ENCODE peak calls at places on chromosome 20, in six cellular contexts. Y is HTR-8/SVneo; L is EL; E is stimulated activated CD4-positive, alpha-beta T cell treated with anti-CD3 and anti-CD28 coated beads, TNF-alpha, amount 100 ng/mL, for 4 hours; U is astrocyte of the spinal cord; F is neural progenitor cell. J is an unnamed sample.

GRCh38 chr20:37386505-37387201 is 40.7 kb downstream of the SRC start:
- DNase-seq in Y (no peak), L (no peak), E (no peak), U (no peak), F (no peak), J (no peak)

GRCh38 chr20:38226553-38226952 is 34.0 kb downstream of the KIAA1755 start:
- DNase-seq in Y (no peak), L (no peak), E (no peak), U (no peak), F (no peak), J (no peak)

GRCh38 chr20:32315885-32316284 is 38.4 kb downstream of the KIF3B start:
- DNase-seq in Y (no peak), L (no peak), E (no peak), U (no peak), F (no peak), J (no peak)

GRCh38 chr20:60258255-60258863 is 300.1 kb downstream of the CDH26 start:
- DNase-seq in Y (no peak), L (no peak), E (no peak), U (no peak), F (no peak), J (no peak)

GRCh38 chr20:49727894-49728885 is 14.5 kb upstream of the B4GALT5 start:
- DNase-seq in Y (no peak), L (no peak), E (no peak), U (no peak), F (no peak), J (no peak)

GRCh38 chr20:58374906-58375760 is 13.9 kb upstream of the VAPB start:
- DNase-seq in Y (no peak), L (peak; percentile 56), E (no peak), U (peak; percentile 79), F (peak; percentile 81), J (peak; percentile 62)

GRCh38 chr20:60892095-60892813 is 359.8 kb upstream of the CDH4 start:
- DNase-seq in Y (no peak), L (no peak), E (no peak), U (no peak), F (no peak), J (no peak)

GRCh38 chr20:37721751-37722150 is 27.9 kb downstream of the CTNNBL1 start:
- DNase-seq in Y (no peak), L (no peak), E (no peak), U (no peak), F (no peak), J (no peak)

GRCh38 chr20:1298166-1298565 is 30.8 kb downstream of the SDCBP2 start:
- DNase-seq in Y (no peak), L (no peak), E (no peak), U (no peak), F (no peak), J (no peak)

GRCh38 chr20:62646851-62647520 is 4.7 kb downstream of the SLCO4A1 start:
- DNase-seq in Y (no peak), L (no peak), E (no peak), U (no peak), F (no peak), J (no peak)

GRCh38 chr20:48824830-48825550 is 2.8 kb downstream of the PREX1 start:
- DNase-seq in Y (no peak), L (no peak), E (no peak), U (peak; percentile 11), F (peak; percentile 77), J (no peak)

GRCh38 chr20:33933469-33933909 is 60.2 kb upstream of the RALY start:
- DNase-seq in Y (peak; percentile 48), L (peak; percentile 68), E (no peak), U (peak; percentile 27), F (peak; percentile 71), J (peak; percentile 68)

GRCh38 chr20:14888172-14888571 is 550.8 kb upstream of the FLRT3 start:
- DNase-seq in Y (no peak), L (no peak), E (no peak), U (no peak), F (no peak), J (no peak)

GRCh38 chr20:24915440-24915839 is 33.6 kb upstream of the CST7 start:
- DNase-seq in Y (no peak), L (no peak), E (no peak), U (no peak), F (no peak), J (no peak)

GRCh38 chr20:23938118-23938438 is 50.5 kb downstream of the GGTLC1 start:
- DNase-seq in Y (no peak), L (no peak), E (no peak), U (no peak), F (no peak), J (no peak)

GRCh38 chr20:25309395-25310267 is 61.7 kb downstream of the PYGB start:
- DNase-seq in Y (peak; percentile 57), L (peak; percentile 95), E (no peak), U (peak; percentile 86), F (no peak), J (peak; percentile 82)

GRCh38 chr20:31863296-31864085 is 6.8 kb downstream of the DUSP15 start:
- DNase-seq in Y (no peak), L (no peak), E (no peak), U (no peak), F (no peak), J (no peak)

GRCh38 chr20:31606928-31607639 is 2.0 kb downstream of the ID1 start:
- DNase-seq in Y (no peak), L (peak; percentile 75), E (no peak), U (peak; percentile 85), F (peak; percentile 37), J (no peak)

GRCh38 chr20:39309458-39309857 is 347.3 kb downstream of the DHX35 start:
- DNase-seq in Y (no peak), L (no peak), E (no peak), U (no peak), F (no peak), J (no peak)

GRCh38 chr20:36035720-36036119 is 67.3 kb downstream of the CNBD2 start:
- DNase-seq in Y (no peak), L (peak; percentile 55), E (no peak), U (no peak), F (no peak), J (peak; percentile 10)

GRCh38 chr20:61193164-61193563 is 58.9 kb upstream of the CDH4 start:
- DNase-seq in Y (no peak), L (no peak), E (no peak), U (no peak), F (peak; percentile 23), J (no peak)

GRCh38 chr20:16514145-16514544 is 59.1 kb downstream of the KIF16B start:
- DNase-seq in Y (no peak), L (no peak), E (no peak), U (no peak), F (no peak), J (no peak)

GRCh38 chr20:38343107-38343797 is 3.0 kb upstream of the LBP start:
- DNase-seq in Y (no peak), L (peak; percentile 69), E (no peak), U (peak; percentile 17), F (no peak), J (no peak)

GRCh38 chr20:63529861-63530787 is 7.1 kb downstream of the PTK6 start:
- DNase-seq in Y (no peak), L (no peak), E (no peak), U (no peak), F (peak; percentile 0), J (no peak)